ENCODE peak calls at places on chromosomes 11 and 22, in four cellular contexts. M is hepatocyte, W is mesenchymal stem cell, J is esophagus muscularis mucosa. S is an unnamed sample. For H3K4me1 and H3K9me3, the result is how much of the 10 kb centered on the place peaks cover.

GRCh38 chr11:43639224-43639623 is 41.3 kb upstream of the HSD17B12 start:
- DNase-seq in M (no peak), W (no peak), J (no peak), S (no peak)

GRCh38 chr11:24697722-24698121 is 200.9 kb downstream of the LUZP2 start:
- DNase-seq in J (no peak), W (peak), M (no peak), S (no peak)

GRCh38 chr11:120068114-120068573 is 69.8 kb downstream of the TRIM29 start:
- DNase-seq in M (peak), W (peak), J (no peak), S (no peak)

GRCh38 chr11:44243086-44243485 is 66.9 kb downstream of the ALX4 start:
- DNase-seq in M (no peak), J (no peak), W (peak), S (no peak)

GRCh38 chr11:31664129-31664528 is 147.0 kb downstream of the PAX6 start:
- DNase-seq in W (no peak), J (no peak), M (no peak), S (no peak)

GRCh38 chr11:46637546-46637945 is 20.2 kb downstream of the ATG13 start:
- DNase-seq in W (no peak), M (no peak), J (no peak), S (no peak)

GRCh38 chr22:36934153-36934939 is 20.9 kb downstream of the CSF2RB start:
- DNase-seq in W (no peak), J (no peak), M (no peak), S (no peak)

GRCh38 chr11:119205574-119206511 is at the start of gene CBL:
- DNase-seq in W (peak), M (peak), J (peak), S (peak)

GRCh38 chr11:37409124-37409523 is 811.1 kb upstream of the RAG2 start:
- DNase-seq in M (no peak), J (no peak), W (no peak), S (no peak)

DNA sequence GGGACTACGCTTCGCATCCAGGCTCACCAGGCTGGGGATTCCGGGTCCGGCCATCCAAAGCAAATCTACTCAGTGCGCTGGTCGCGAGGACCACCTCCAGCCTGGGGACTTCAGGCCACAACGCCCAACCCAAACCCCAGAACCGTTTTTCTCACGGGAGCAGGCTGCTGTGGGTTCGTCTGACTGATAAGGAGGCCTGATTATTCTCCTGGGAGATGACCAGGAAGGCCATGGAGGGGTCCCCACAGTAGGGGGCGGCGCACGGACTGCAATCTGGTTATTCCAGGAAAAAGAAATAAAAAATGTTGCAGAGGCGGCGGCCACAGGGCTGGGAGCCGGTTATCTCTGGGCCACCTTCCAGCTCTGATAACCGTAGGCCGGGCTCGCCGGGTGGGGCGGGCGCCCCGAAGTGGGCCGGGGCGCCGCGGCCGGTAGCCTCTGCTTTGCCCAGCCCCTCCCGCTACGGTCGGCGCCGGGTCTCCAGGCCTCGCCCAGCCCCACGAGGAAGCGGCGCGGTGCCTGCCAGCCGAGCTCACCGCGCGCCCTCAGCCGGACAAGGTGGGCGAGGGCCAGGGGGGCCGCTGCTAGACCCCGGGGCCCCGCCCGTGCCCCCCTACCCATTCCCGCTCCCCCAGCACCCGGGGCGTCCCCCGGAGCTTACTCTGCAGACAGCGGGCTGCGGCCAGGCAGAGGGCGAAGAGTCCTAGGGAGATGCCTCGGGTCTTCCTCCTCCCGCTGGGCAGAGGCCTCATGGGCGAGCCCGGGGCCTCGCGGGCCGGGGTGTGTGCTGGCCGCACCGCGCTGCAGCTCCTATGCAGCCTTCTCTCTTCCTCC is 450 bp downstream of the VSTM5 start:
- DNase-seq in J (no peak), M (peak), W (peak), S (peak)
- H3K4me3 ChIP-seq in J (peak), M (peak), W (peak), S (peak)

GRCh38 chr11:12236744-12237101 is 126.3 kb downstream of the MICAL2 start:
- DNase-seq in M (no peak), W (no peak), J (no peak), S (no peak)
- H3K4me1 ChIP-seq in M (under half), W (under half), J (under half), S (half or more)

DNA sequence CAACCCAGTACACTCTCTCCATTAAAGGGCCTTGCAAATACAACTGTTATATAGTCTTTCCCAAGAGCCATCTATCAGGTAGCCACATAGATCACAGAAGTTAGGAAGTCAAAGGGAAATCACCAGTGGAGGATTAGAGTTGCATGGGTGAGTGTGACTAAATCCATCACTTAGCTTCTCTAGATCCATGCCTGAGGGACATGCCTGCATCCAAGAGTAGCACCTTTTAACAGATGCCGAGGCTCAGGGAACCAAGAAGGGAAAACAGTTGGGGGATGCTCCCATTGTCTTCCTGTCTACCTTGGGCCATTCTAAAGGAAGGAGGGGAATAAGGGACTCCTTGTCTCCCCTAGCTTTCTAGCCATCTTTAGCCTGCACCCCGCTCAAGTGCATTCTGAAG is 77.9 kb downstream of the XRRA1 start:
- DNase-seq in W (peak), J (no peak), M (no peak), S (no peak)
- H3K9me3 ChIP-seq in W (half or more), J (half or more), M (under half), S (under half)

GRCh38 chr11:8914661-8915018 is 3.7 kb downstream of the AKIP1 start:
- DNase-seq in M (no peak), W (no peak), J (no peak), S (no peak)
- H3K4me3 ChIP-seq in M (no peak), W (no peak), J (peak), S (no peak)

GRCh38 chr11:114984611-114985163 is 306.4 kb downstream of the NXPE2 start:
- DNase-seq in M (no peak), J (peak), W (no peak), S (no peak)

GRCh38 chr11:114988644-114989043 is 310.3 kb downstream of the NXPE2 start:
- DNase-seq in M (no peak), W (no peak), J (peak), S (no peak)

GRCh38 chr11:114986365-114986764 is 308.0 kb downstream of the NXPE2 start:
- DNase-seq in W (no peak), J (peak), M (no peak), S (no peak)

GRCh38 chr11:114989536-114989935 is 311.2 kb downstream of the NXPE2 start:
- DNase-seq in M (no peak), W (no peak), J (peak), S (no peak)

DNA sequence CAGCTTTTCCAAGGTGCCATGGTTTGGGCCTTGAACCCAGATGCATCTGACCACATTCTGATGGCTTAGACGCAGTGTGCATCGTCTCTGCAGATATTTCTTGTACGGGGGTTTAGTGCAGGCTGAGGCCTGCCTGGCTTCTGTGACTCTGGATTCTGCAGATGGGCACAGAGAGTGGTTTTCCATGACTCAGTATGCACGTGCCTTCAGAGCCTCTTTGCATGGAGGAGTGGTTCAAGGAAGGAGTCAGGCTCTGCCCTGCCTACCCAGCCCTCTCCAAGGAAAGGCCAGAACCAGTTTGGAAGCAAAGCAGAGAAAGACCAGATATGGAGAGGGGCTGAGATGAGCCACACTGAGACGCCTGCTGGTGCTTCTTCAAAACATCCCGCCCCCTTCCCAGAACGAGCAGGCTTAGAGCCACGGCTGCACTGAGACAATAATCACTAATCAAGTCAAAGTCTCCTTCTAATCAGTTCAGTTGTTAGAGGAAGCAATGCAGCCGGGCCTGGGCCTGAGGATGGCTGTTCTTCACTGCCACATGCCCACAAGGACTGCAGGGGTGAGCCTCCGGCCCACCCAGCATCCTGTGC is 308.9 kb downstream of the NXPE2 start:
- DNase-seq in W (no peak), M (no peak), J (peak), S (no peak)
- H3K4me1 ChIP-seq in W (under half), M (under half), J (under half), S (under half)

GRCh38 chr22:48753752-48754517 is 1073.7 kb downstream of the BRD1 start:
- DNase-seq in W (no peak), M (no peak), J (peak), S (no peak)
- H3K9me3 ChIP-seq in W (under half), M (under half), J (under half), S (under half)

DNA sequence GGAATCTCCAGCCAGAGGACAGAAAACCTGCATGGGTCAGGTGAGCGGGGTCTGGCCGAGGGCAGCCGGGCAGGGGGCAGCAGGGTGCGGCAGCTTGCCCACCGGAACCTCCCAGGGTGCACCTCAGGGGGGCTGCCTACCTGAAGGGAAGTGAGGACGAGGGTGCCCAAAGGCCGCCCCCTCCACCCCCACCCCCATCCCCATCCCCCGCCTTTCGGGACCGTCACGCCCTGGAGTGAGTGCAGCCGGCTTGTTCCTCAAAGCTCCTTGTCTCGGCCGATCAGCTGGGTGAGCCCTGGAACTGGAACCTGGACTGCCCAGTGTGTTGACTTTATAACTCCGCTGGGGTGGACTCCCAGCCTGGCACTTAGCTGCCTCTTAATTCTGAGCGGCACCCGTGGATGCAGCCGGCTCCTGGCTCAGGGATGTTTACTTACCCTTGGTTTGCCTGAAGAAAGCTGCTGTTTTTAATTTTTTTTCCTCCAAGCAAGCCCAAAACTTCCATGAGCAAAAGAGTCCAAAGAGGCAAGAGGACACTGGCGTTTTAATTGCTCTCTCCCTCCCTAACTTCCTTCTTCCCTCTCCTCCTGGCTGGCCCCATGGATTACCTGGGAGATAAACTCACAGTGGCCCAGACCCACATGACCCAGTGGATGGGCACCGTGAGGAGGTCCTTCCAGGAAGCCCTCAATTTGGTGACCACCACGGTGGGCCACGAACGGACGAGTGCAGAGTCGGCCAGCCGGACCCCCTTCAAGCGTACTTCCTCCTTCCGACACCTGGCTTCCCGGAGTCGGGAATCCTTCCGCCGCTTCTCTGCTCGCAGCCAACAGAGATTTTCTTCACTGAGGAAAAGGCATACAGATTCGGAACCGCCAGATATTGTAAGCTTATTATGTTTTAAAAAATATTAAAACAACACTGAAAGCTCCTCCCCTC is 87.8 kb upstream of the CRYBB3 start:
- DNase-seq in M (peak), W (peak), J (no peak), S (no peak)
- H3K4me3 ChIP-seq in M (peak), W (peak), J (peak), S (peak)

DNA sequence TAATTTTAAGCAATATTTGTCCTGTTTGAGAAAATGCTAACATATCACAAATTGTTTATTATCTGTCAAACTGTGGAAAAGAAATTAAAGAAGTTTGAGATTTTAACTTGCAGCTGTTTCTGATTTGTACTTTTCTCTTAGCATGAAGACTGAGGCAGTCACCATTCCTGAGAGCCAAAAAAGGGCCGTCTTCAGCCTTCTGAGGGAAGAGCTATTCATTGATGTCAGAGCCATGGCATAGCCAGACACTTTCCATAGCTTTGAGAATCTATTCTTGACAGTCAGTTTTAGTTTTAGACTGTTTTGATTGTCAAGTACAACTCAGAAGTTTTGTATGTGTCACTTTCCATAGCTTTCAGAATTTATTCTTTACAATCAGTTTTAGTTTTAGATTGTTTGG is 32.1 kb downstream of the YAP1 start:
- DNase-seq in J (no peak), W (no peak), M (no peak), S (no peak)
- H3K4me1 ChIP-seq in J (half or more), W (under half), M (under half), S (under half)

GRCh38 chr22:48894064-48894671 is 933.5 kb downstream of the BRD1 start:
- DNase-seq in M (no peak), W (no peak), J (peak), S (no peak)
- H3K9me3 ChIP-seq in M (under half), W (under half), J (under half), S (under half)

S was measured in Caco-2.